ENCODE peak calls at places on chromosome 13, in four cellular contexts. Z is K562, U is HCT116, B is HepG2. Q is an unnamed sample.

GRCh38 chr13:79482271-79482970 is 1.5 kb downstream of the NDFIP2 start:
- DNase-seq in Z (no peak), U (no peak), B (no peak), Q (no peak)

GRCh38 chr13:25806304-25806974 is 245.4 kb downstream of the SHISA2 start:
- DNase-seq in B (no peak), Z (no peak), U (no peak), Q (no peak)

GRCh38 chr13:97403893-97404683 is 29.9 kb upstream of the RAP2A start:
- DNase-seq in B (no peak), Z (no peak), U (no peak), Q (no peak)

GRCh38 chr13:23629566-23630272 is 59.5 kb downstream of the TNFRSF19 start:
- DNase-seq in B (peak), U (no peak), Z (no peak), Q (no peak)

GRCh38 chr13:55437162-55437561 is 1703.6 kb upstream of the PRR20A start:
- DNase-seq in U (no peak), B (no peak), Z (no peak), Q (no peak)

GRCh38 chr13:111394211-111394922 is 73.9 kb downstream of the TEX29 start:
- DNase-seq in B (no peak), U (no peak), Z (no peak), Q (no peak)

GRCh38 chr13:24627090-24627714 is 53.0 kb upstream of the ATP12A start:
- DNase-seq in B (peak), U (peak), Z (peak), Q (peak)

GRCh38 chr13:112249644-112250610 is 126.2 kb upstream of the SPACA7 start:
- DNase-seq in B (no peak), U (no peak), Z (no peak), Q (no peak)

GRCh38 chr13:97307882-97308624 is 85.9 kb downstream of the MBNL2 start:
- DNase-seq in Z (no peak), U (peak), B (peak), Q (peak)

GRCh38 chr13:36341718-36342117 is 4.5 kb downstream of the SPART start:
- DNase-seq in U (no peak), Z (no peak), B (no peak), Q (no peak)

GRCh38 chr13:73984201-73984600 is 150.0 kb downstream of the KLF12 start:
- DNase-seq in B (no peak), U (no peak), Z (no peak), Q (no peak)

GRCh38 chr13:97658556-97658955 is 224.6 kb downstream of the RAP2A start:
- DNase-seq in B (no peak), Z (no peak), U (no peak), Q (no peak)

GRCh38 chr13:88622362-88622973 is 951.3 kb downstream of the SLITRK5 start:
- DNase-seq in Z (no peak), B (no peak), U (no peak), Q (no peak)

GRCh38 chr13:39767791-39768564 is 112.5 kb downstream of the COG6 start:
- DNase-seq in B (no peak), Z (no peak), U (no peak), Q (no peak)

GRCh38 chr13:40776681-40777165 is 5.7 kb upstream of the MRPS31 start:
- DNase-seq in B (no peak), U (no peak), Z (peak), Q (no peak)

GRCh38 chr13:30997697-30998547 is 65.5 kb downstream of the TEX26 start:
- DNase-seq in U (no peak), B (no peak), Z (no peak), Q (no peak)

GRCh38 chr13:111951982-111952565 is 114.9 kb upstream of the SOX1 start:
- DNase-seq in U (no peak), B (no peak), Z (no peak), Q (no peak)

GRCh38 chr13:63636231-63636993 is 2220.8 kb upstream of the PCDH20 start:
- DNase-seq in Z (no peak), U (peak), B (no peak), Q (peak)

GRCh38 chr13:37319041-37319443 is 213.6 kb upstream of the CSNK1A1L start:
- DNase-seq in Z (no peak), U (no peak), B (no peak), Q (no peak)

GRCh38 chr13:26412263-26412662 is 145.2 kb upstream of the WASF3 start:
- DNase-seq in Z (no peak), U (no peak), B (peak), Q (no peak)

GRCh38 chr13:40963927-40964326 is 55.2 kb downstream of the ELF1 start:
- DNase-seq in B (no peak), U (peak), Z (no peak), Q (peak)

GRCh38 chr13:49649244-49649962 is 21.1 kb downstream of the ARL11 start:
- DNase-seq in U (no peak), Z (no peak), B (peak), Q (peak)

GRCh38 chr13:64782459-64782858 is 2447.7 kb downstream of the PCDH9 start:
- DNase-seq in U (no peak), Z (no peak), B (no peak), Q (no peak)

GRCh38 chr13:111486331-111486730 is 165.9 kb downstream of the TEX29 start:
- DNase-seq in Z (no peak), U (no peak), B (no peak), Q (no peak)

GRCh38 chr13:32997399-32997798 is 18.8 kb upstream of the KL start:
- DNase-seq in Z (no peak), U (no peak), B (no peak), Q (no peak)

GRCh38 chr13:70391678-70392077 is 283.4 kb upstream of the KLHL1 start:
- DNase-seq in B (peak), Z (no peak), U (no peak), Q (no peak)

GRCh38 chr13:23466144-23467002 is 32.9 kb upstream of the SACS start:
- DNase-seq in Z (peak), B (peak), U (peak), Q (peak)

GRCh38 chr13:83929147-83929546 is 46.9 kb upstream of the SLITRK1 start:
- DNase-seq in Z (no peak), U (no peak), B (no peak), Q (no peak)

GRCh38 chr13:45215392-45216077 is 14.7 kb upstream of the KCTD4 start:
- DNase-seq in B (no peak), Z (no peak), U (no peak), Q (no peak)
- TF ChIP-seq JUND in B (no peak), Z (no peak), U (no peak), Q (no peak)

DNA sequence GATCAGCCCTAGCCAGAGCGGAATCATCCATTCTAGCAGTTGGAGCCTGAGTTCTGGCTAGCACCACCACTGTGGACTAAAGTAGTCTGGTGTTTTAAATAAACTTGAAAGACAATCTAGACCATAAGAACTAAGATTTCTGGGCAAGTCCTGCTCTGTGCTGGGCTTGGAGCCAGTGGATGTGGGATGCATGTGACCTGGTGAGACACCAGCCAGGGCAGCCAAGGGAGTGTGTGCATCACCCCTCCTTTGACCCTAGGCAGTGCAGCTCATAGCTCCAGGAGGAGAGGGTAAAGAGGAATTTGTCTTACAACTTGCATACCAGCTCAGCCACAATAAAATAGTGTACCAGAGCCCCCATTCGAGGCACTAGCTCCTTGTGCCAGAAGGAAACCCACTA is 21.0 kb downstream of the ITGBL1 start:
- DNase-seq in U (no peak), Z (no peak), B (no peak), Q (no peak)
- TF ChIP-seq JUND in U (no peak), Z (no peak), B (no peak), Q (no peak)

DNA sequence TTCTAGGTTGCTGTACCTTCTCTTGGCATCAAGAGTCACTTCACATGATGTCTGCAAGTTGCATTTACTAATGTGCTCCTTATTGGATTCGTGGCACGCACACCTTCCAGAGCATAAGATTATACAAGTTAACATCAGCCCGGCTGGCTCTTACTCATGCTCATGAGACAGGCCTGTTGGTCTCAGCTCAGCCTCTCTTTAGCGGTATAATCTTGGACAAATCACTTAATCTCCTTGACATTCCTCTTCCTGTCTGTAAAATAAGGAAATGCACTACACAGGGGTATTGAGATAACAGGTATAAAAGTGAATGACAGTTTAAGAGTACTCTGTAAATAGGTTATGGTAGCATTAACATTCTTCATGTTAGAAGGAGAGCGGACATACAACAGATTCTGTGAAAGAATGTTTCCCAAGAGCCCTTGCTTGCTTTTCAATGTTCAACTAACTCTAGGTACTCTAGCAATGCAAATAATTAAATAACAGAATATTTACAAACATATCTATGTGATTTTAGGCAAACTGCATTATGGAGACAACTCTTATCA is 181.1 kb downstream of the FGF14 start:
- DNase-seq in Z (no peak), U (no peak), B (no peak), Q (no peak)
- TF ChIP-seq JUND in Z (no peak), U (no peak), B (no peak), Q (no peak)

GRCh38 chr13:113663934-113664333 is 3.1 kb upstream of the GRK1 start:
- DNase-seq in Z (no peak), B (no peak), U (no peak), Q (no peak)

GRCh38 chr13:113666324-113666660 is 727 bp upstream of the GRK1 start:
- DNase-seq in B (no peak), Z (no peak), U (no peak), Q (no peak)

GRCh38 chr13:113666951-113667701 is at the start of gene GRK1:
- DNase-seq in Z (no peak), U (no peak), B (no peak), Q (no peak)

GRCh38 chr13:113664751-113665581 is 2.1 kb upstream of the GRK1 start:
- DNase-seq in U (no peak), Z (no peak), B (no peak), Q (no peak)

GRCh38 chr13:113665582-113666323 is 1.3 kb upstream of the GRK1 start:
- DNase-seq in Z (no peak), U (no peak), B (no peak), Q (no peak)
- TF ChIP-seq JUND in Z (no peak), U (no peak), B (no peak), Q (no peak)

GRCh38 chr13:52739468-52740071 is at the start of gene CNMD:
- DNase-seq in B (no peak), U (no peak), Z (no peak), Q (no peak)

GRCh38 chr13:52737900-52738299 is 1.7 kb downstream of the CNMD start:
- DNase-seq in B (no peak), Z (no peak), U (no peak), Q (no peak)

GRCh38 chr13:52736891-52737290 is 2.7 kb downstream of the CNMD start:
- DNase-seq in B (no peak), Z (no peak), U (no peak), Q (no peak)

GRCh38 chr13:52737451-52737850 is 2.2 kb downstream of the CNMD start:
- DNase-seq in B (no peak), U (no peak), Z (no peak), Q (no peak)

GRCh38 chr13:52738719-52739467 is 727 bp downstream of the CNMD start:
- DNase-seq in U (no peak), Z (peak), B (no peak), Q (no peak)
- TF ChIP-seq JUND in U (no peak), Z (no peak), B (no peak), Q (no peak)

GRCh38 chr13:110134801-110135200 is 172.2 kb downstream of the COL4A1 start:
- DNase-seq in B (no peak), U (no peak), Z (no peak), Q (no peak)
- TF ChIP-seq JUND in B (no peak), U (no peak), Z (no peak), Q (no peak)

GRCh38 chr13:19713186-19713965 is 69.4 kb downstream of the PSPC1 start:
- DNase-seq in B (no peak), Z (peak), U (no peak), Q (no peak)
- TF ChIP-seq JUND in B (no peak), Z (peak), U (no peak), Q (no peak)

Q was measured in T47D.